ENCODE peak calls at places on chromosomes 6 and 20, in four cellular contexts. One of them, this sample, is unnamed.

GRCh38 chr20:57662028-57662312 is 41.7 kb upstream of the ZBP1 start:
- DNase-seq in activated CD4-positive, CD25-positive, alpha-beta regulatory T cell: no peak
- DNase-seq in A172: no peak
- DNase-seq in fibroblast of the conjunctiva: no peak
- DNase-seq in this sample: no peak

GRCh38 chr20:19633985-19634384 is 124.1 kb upstream of the RIN2 start:
- DNase-seq in activated CD4-positive, CD25-positive, alpha-beta regulatory T cell: no peak
- DNase-seq in A172: no peak
- DNase-seq in fibroblast of the conjunctiva: no peak
- DNase-seq in this sample: no peak

GRCh38 chr6:113120577-113121285 is 736.4 kb upstream of the MARCKS start:
- DNase-seq in activated CD4-positive, CD25-positive, alpha-beta regulatory T cell: no peak
- DNase-seq in A172: peak; percentile 97
- DNase-seq in fibroblast of the conjunctiva: no peak
- DNase-seq in this sample: no peak

GRCh38 chr6:116971959-116972358 is 94.9 kb downstream of the RFX6 start:
- DNase-seq in activated CD4-positive, CD25-positive, alpha-beta regulatory T cell: no peak
- DNase-seq in A172: peak; percentile 74
- DNase-seq in fibroblast of the conjunctiva: peak; percentile 14
- DNase-seq in this sample: peak; percentile 24

GRCh38 chr6:64221776-64222175 is 586.2 kb downstream of the PHF3 start:
- DNase-seq in activated CD4-positive, CD25-positive, alpha-beta regulatory T cell: no peak
- DNase-seq in A172: no peak
- DNase-seq in fibroblast of the conjunctiva: no peak
- DNase-seq in this sample: no peak

GRCh38 chr20:44104807-44105517 is 82.0 kb downstream of the JPH2 start:
- DNase-seq in activated CD4-positive, CD25-positive, alpha-beta regulatory T cell: no peak
- DNase-seq in A172: peak; percentile 17
- DNase-seq in fibroblast of the conjunctiva: peak; percentile 36
- DNase-seq in this sample: no peak

GRCh38 chr20:35823147-35823546 is 51.3 kb downstream of the PHF20 start:
- DNase-seq in activated CD4-positive, CD25-positive, alpha-beta regulatory T cell: no peak
- DNase-seq in A172: peak; percentile 41
- DNase-seq in fibroblast of the conjunctiva: no peak
- DNase-seq in this sample: peak; percentile 87

GRCh38 chr6:73180718-73181619 is 44.3 kb downstream of the KHDC1L start:
- DNase-seq in activated CD4-positive, CD25-positive, alpha-beta regulatory T cell: no peak
- DNase-seq in A172: peak; percentile 75
- DNase-seq in fibroblast of the conjunctiva: peak; percentile 70
- DNase-seq in this sample: peak; percentile 37

GRCh38 chr20:34522969-34523871 is 7.0 kb downstream of the DYNLRB1 start:
- DNase-seq in activated CD4-positive, CD25-positive, alpha-beta regulatory T cell: no peak
- DNase-seq in A172: peak; percentile 62
- DNase-seq in fibroblast of the conjunctiva: no peak
- DNase-seq in this sample: peak; percentile 51

GRCh38 chr6:8108031-8108660 is 5.8 kb upstream of the EEF1E1 start:
- DNase-seq in activated CD4-positive, CD25-positive, alpha-beta regulatory T cell: no peak
- DNase-seq in A172: peak; percentile 76
- DNase-seq in fibroblast of the conjunctiva: peak; percentile 76
- DNase-seq in this sample: peak; percentile 58

GRCh38 chr20:37414636-37415035 is 68.7 kb downstream of the SRC start:
- DNase-seq in activated CD4-positive, CD25-positive, alpha-beta regulatory T cell: no peak
- DNase-seq in A172: no peak
- DNase-seq in fibroblast of the conjunctiva: no peak
- DNase-seq in this sample: no peak

GRCh38 chr20:46400828-46401477 is 5.5 kb downstream of the ELMO2 start:
- DNase-seq in activated CD4-positive, CD25-positive, alpha-beta regulatory T cell: no peak
- DNase-seq in A172: no peak
- DNase-seq in fibroblast of the conjunctiva: peak; percentile 18
- DNase-seq in this sample: peak; percentile 17

GRCh38 chr6:88263591-88263990 is 97.4 kb upstream of the CNR1 start:
- DNase-seq in activated CD4-positive, CD25-positive, alpha-beta regulatory T cell: no peak
- DNase-seq in A172: no peak
- DNase-seq in fibroblast of the conjunctiva: no peak
- DNase-seq in this sample: no peak

GRCh38 chr6:119614138-119614537 is 264.6 kb upstream of the MAN1A1 start:
- DNase-seq in activated CD4-positive, CD25-positive, alpha-beta regulatory T cell: no peak
- DNase-seq in A172: no peak
- DNase-seq in fibroblast of the conjunctiva: no peak
- DNase-seq in this sample: no peak

GRCh38 chr20:45445805-45446562 is 23.6 kb upstream of the WFDC2 start:
- DNase-seq in activated CD4-positive, CD25-positive, alpha-beta regulatory T cell: no peak
- DNase-seq in A172: peak; percentile 36
- DNase-seq in fibroblast of the conjunctiva: no peak
- DNase-seq in this sample: peak; percentile 62

GRCh38 chr20:13338999-13339411 is 117.9 kb downstream of the ISM1 start:
- DNase-seq in activated CD4-positive, CD25-positive, alpha-beta regulatory T cell: no peak
- DNase-seq in A172: no peak
- DNase-seq in fibroblast of the conjunctiva: no peak
- DNase-seq in this sample: no peak

GRCh38 chr6:195861-196360 is 96.4 kb upstream of the DUSP22 start:
- DNase-seq in activated CD4-positive, CD25-positive, alpha-beta regulatory T cell: no peak
- DNase-seq in A172: peak; percentile 46
- DNase-seq in fibroblast of the conjunctiva: no peak
- DNase-seq in this sample: no peak

GRCh38 chr6:135161411-135161810 is 19.7 kb upstream of the MYB start:
- DNase-seq in activated CD4-positive, CD25-positive, alpha-beta regulatory T cell: no peak
- DNase-seq in A172: no peak
- DNase-seq in fibroblast of the conjunctiva: no peak
- DNase-seq in this sample: no peak

GRCh38 chr6:74735304-74735703 is 470.5 kb downstream of the COL12A1 start:
- DNase-seq in activated CD4-positive, CD25-positive, alpha-beta regulatory T cell: no peak
- DNase-seq in A172: peak; percentile 6
- DNase-seq in fibroblast of the conjunctiva: peak; percentile 95
- DNase-seq in this sample: no peak

GRCh38 chr6:150312844-150313584 is 55.8 kb upstream of the IYD start:
- DNase-seq in activated CD4-positive, CD25-positive, alpha-beta regulatory T cell: no peak
- DNase-seq in A172: no peak
- DNase-seq in fibroblast of the conjunctiva: no peak
- DNase-seq in this sample: no peak

GRCh38 chr6:36542041-36542440 is 5.2 kb downstream of the STK38 start:
- DNase-seq in activated CD4-positive, CD25-positive, alpha-beta regulatory T cell: no peak
- DNase-seq in A172: no peak
- DNase-seq in fibroblast of the conjunctiva: no peak
- DNase-seq in this sample: no peak

GRCh38 chr6:69957990-69958559 is 91.7 kb downstream of the COL19A1 start:
- DNase-seq in activated CD4-positive, CD25-positive, alpha-beta regulatory T cell: no peak
- DNase-seq in A172: no peak
- DNase-seq in fibroblast of the conjunctiva: no peak
- DNase-seq in this sample: no peak

GRCh38 chr20:40524071-40524470 is 165.0 kb downstream of the MAFB start:
- DNase-seq in activated CD4-positive, CD25-positive, alpha-beta regulatory T cell: no peak
- DNase-seq in A172: no peak
- DNase-seq in fibroblast of the conjunctiva: no peak
- DNase-seq in this sample: no peak

GRCh38 chr6:161493731-161494130 is 219.9 kb upstream of the AGPAT4 start:
- DNase-seq in activated CD4-positive, CD25-positive, alpha-beta regulatory T cell: no peak
- DNase-seq in A172: no peak
- DNase-seq in fibroblast of the conjunctiva: no peak
- DNase-seq in this sample: no peak

GRCh38 chr20:35490736-35491181 is 35.4 kb downstream of the CEP250 start:
- DNase-seq in activated CD4-positive, CD25-positive, alpha-beta regulatory T cell: peak; percentile 19
- DNase-seq in A172: no peak
- DNase-seq in fibroblast of the conjunctiva: no peak
- DNase-seq in this sample: no peak

GRCh38 chr6:711925-712324 is 19.0 kb upstream of the EXOC2 start:
- DNase-seq in activated CD4-positive, CD25-positive, alpha-beta regulatory T cell: no peak
- DNase-seq in A172: no peak
- DNase-seq in fibroblast of the conjunctiva: no peak
- DNase-seq in this sample: no peak

GRCh38 chr6:75855047-75855446 is 106.0 kb downstream of the MYO6 start:
- DNase-seq in activated CD4-positive, CD25-positive, alpha-beta regulatory T cell: no peak
- DNase-seq in A172: peak; percentile 49
- DNase-seq in fibroblast of the conjunctiva: peak; percentile 55
- DNase-seq in this sample: peak; percentile 33